ENCODE peak calls at places on chromosomes 7 and 10, in ten cellular contexts. B is CD8-positive, alpha-beta memory T cell; V is right lobe of liver; A is IMR-90; U is colonic mucosa; X is cardiac muscle cell; D is pancreas; S is heart right ventricle; M is SJSA1; K is A673. R is an unnamed sample.

GRCh38 chr7:47915066-47915976 is 32.9 kb downstream of the PKD1L1 start:
- DNase-seq in X (peak; percentile 44), U (no peak), K (no peak), D (no peak), B (no peak), S (no peak), A (no peak), V (no peak), M (peak; percentile 68), R (no peak)

GRCh38 chr7:26440993-26441636 is 149.5 kb downstream of the SNX10 start:
- DNase-seq in S (no peak), B (no peak), V (no peak), K (no peak), D (no peak), U (no peak), A (no peak), M (no peak), X (no peak), R (no peak)

GRCh38 chr10:48594799-48595198 is 10.1 kb downstream of the ARHGAP22 start:
- DNase-seq in V (no peak), S (no peak), A (no peak), K (peak; percentile 42), U (no peak), D (no peak), B (no peak), X (no peak), M (peak; percentile 30), R (no peak)

GRCh38 chr10:5948999-5949759 is 28.2 kb downstream of the IL15RA start:
- DNase-seq in A (peak; percentile 71), B (no peak), K (peak; percentile 75), M (no peak), S (peak; percentile 54), U (peak; percentile 70), V (peak; percentile 74), X (peak; percentile 84), D (peak; percentile 62), R (peak; percentile 12)

GRCh38 chr7:36652431-36652830 is 71.9 kb downstream of the AOAH start:
- DNase-seq in M (no peak), B (no peak), K (no peak), X (no peak), D (no peak), U (no peak), A (peak; percentile 11), V (no peak), S (no peak), R (no peak)

GRCh38 chr10:14782691-14783363 is 8.1 kb upstream of the FAM107B start:
- DNase-seq in X (peak; percentile 47), D (no peak), K (no peak), B (no peak), S (no peak), A (no peak), V (peak; percentile 55), M (peak; percentile 56), U (peak; percentile 29), R (no peak)

GRCh38 chr10:86282664-86283465 is 83.7 kb downstream of the GRID1 start:
- DNase-seq in A (no peak), B (no peak), U (peak; percentile 9), S (no peak), M (peak; percentile 25), D (no peak), X (no peak), V (no peak), K (no peak), R (no peak)

GRCh38 chr7:30472771-30473392 is 5.7 kb downstream of the NOD1 start:
- DNase-seq in D (no peak), A (peak; percentile 70), M (no peak), B (no peak), S (no peak), K (no peak), X (peak; percentile 94), U (no peak), V (no peak), R (no peak)

GRCh38 chr7:139594911-139595476 is 71.5 kb downstream of the CLEC2L start:
- DNase-seq in S (no peak), K (no peak), X (no peak), V (no peak), A (no peak), B (no peak), M (no peak), U (no peak), D (no peak), R (no peak)

GRCh38 chr7:139596626-139597025 is 73.1 kb downstream of the CLEC2L start:
- DNase-seq in B (no peak), M (no peak), D (no peak), X (no peak), U (no peak), V (no peak), K (no peak), A (no peak), S (no peak), R (no peak)

GRCh38 chr7:139597028-139597427 is 73.5 kb downstream of the CLEC2L start:
- DNase-seq in B (no peak), K (no peak), M (no peak), D (no peak), A (no peak), S (no peak), X (no peak), V (no peak), U (no peak), R (no peak)

GRCh38 chr7:139598642-139599041 is 75.2 kb downstream of the CLEC2L start:
- DNase-seq in K (peak; percentile 70), S (no peak), V (no peak), M (no peak), B (no peak), X (peak; percentile 18), D (no peak), A (no peak), U (no peak), R (no peak)

GRCh38 chr7:139595806-139596205 is 72.3 kb downstream of the CLEC2L start:
- DNase-seq in U (no peak), V (no peak), X (no peak), K (no peak), A (no peak), M (no peak), S (no peak), B (no peak), D (no peak), R (no peak)
- H3K36me3 ChIP-seq in U (no peaks in the 10 kb centered on the region), V (peaks cover 15% of the 10 kb centered on the region), X (peaks cover 89% of the 10 kb centered on the region), K (peaks cover 14% of the 10 kb centered on the region), A (peaks cover 76% of the 10 kb centered on the region), M (peaks cover 72% of the 10 kb centered on the region), S (peaks cover 10% of the 10 kb centered on the region), B (peaks cover 52% of the 10 kb centered on the region), D (no peaks in the 10 kb centered on the region), R (peaks cover 91% of the 10 kb centered on the region)

GRCh38 chr10:58647770-58648169 is 135.1 kb downstream of the BICC1 start:
- DNase-seq in X (peak; percentile 61), V (no peak), A (peak; percentile 44), K (no peak), S (no peak), M (no peak), D (no peak), B (no peak), U (no peak), R (no peak)

GRCh38 chr10:58647366-58647765 is 134.7 kb downstream of the BICC1 start:
- DNase-seq in U (no peak), K (no peak), A (no peak), S (no peak), B (no peak), X (no peak), M (no peak), D (no peak), V (no peak), R (no peak)

GRCh38 chr10:58644311-58644710 is 131.6 kb downstream of the BICC1 start:
- DNase-seq in M (no peak), V (no peak), U (no peak), A (no peak), B (no peak), D (no peak), S (no peak), K (no peak), X (no peak), R (no peak)

GRCh38 chr10:58643029-58643428 is 130.4 kb downstream of the BICC1 start:
- DNase-seq in D (no peak), V (no peak), S (no peak), U (no peak), M (no peak), X (no peak), B (no peak), A (no peak), K (no peak), R (no peak)

DNA sequence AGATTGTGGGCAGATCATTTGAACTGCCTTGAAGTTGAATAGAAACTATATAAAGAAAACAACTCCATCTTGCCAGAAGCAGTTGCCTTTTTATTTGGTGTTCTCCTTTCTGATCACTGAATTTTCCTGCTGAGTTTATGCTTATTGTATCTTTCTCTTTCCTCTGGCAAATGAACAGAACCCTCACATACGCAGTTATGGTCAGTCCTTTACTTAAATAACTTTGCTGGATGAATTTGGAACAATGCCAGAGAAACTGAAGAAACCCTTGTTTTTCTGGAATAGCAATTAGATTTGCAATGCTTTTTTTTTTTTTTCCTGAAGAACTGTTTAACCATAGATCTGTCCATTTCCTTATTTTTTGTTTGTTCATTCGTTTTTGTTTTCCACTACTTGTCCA is 133.1 kb downstream of the BICC1 start:
- DNase-seq in X (peak; percentile 66), B (no peak), U (no peak), S (no peak), D (no peak), M (no peak), A (no peak), V (no peak), K (no peak), R (no peak)
- H3K4me1 ChIP-seq in X (no peaks in the 10 kb centered on the region), B (no peaks in the 10 kb centered on the region), U (no peaks in the 10 kb centered on the region), S (peaks cover 44% of the 10 kb centered on the region), D (no peaks in the 10 kb centered on the region), M (peaks cover 53% of the 10 kb centered on the region), A (peaks cover 16% of the 10 kb centered on the region), V (no peaks in the 10 kb centered on the region), K (no peaks in the 10 kb centered on the region), R (no peaks in the 10 kb centered on the region)

GRCh38 chr7:101365956-101366355 is 3.3 kb downstream of the COL26A1 start:
- DNase-seq in V (no peak), B (no peak), S (no peak), K (no peak), A (no peak), M (no peak), D (no peak), U (no peak), X (no peak), R (no peak)

GRCh38 chr7:101363196-101363733 is 590 bp downstream of the COL26A1 start:
- DNase-seq in S (no peak), B (no peak), A (no peak), X (no peak), U (no peak), D (no peak), K (no peak), V (no peak), M (no peak), R (no peak)

GRCh38 chr7:101367676-101368075 is 5.0 kb downstream of the COL26A1 start:
- DNase-seq in S (no peak), A (no peak), K (no peak), B (no peak), U (no peak), M (no peak), X (no peak), V (no peak), D (no peak), R (no peak)

GRCh38 chr7:101362334-101363195 is at the start of gene COL26A1:
- DNase-seq in K (peak; percentile 10), U (no peak), D (peak; percentile 79), V (peak; percentile 66), M (no peak), S (peak; percentile 35), B (peak; percentile 22), X (peak; percentile 29), A (no peak), R (no peak)

DNA sequence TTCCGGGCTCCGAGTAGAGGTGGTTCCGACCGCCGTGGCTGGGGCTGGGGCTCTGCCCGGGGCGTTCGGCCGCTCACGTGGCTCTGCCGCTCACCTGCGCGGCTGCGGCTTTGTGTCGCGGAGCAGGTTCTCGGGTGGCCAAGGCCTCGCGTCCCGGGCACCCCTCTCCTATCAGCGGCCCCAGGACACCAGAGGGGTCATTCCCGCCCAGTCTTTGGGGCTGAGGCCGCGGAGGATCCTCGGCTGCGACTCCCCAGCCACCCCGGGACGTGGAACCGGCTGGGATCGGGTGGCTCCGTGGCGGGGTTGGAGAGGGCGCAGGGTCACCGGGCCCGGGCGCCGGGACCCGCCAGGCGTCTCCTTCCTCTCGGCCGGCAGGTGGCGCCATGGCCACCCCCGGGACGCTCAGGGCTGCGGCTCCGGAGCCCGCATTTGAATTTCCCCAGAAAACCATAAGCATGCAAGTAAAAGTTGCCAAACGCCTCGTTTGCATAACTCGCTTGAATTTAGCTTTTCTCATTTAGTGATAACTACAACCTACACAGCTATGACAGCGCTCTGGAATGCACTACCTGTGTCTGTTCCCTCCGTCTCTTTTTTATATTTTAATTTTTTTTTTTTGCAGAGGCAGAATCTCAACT is 1.2 kb downstream of the COL26A1 start:
- DNase-seq in S (peak; percentile 66), M (no peak), K (peak; percentile 72), A (peak; percentile 40), X (peak; percentile 81), U (peak; percentile 48), D (peak; percentile 92), V (peak; percentile 77), B (peak; percentile 70), R (peak; percentile 78)
- H3K4me3 ChIP-seq in S (peak overlapping the region; percentile 52), M (no peak overlapping the region), K (peak overlapping the region; percentile 61), A (peak overlapping the region; percentile 31), X (peak overlapping the region; percentile 46), U (peak overlapping the region; percentile 30), D (peak overlapping the region; percentile 67), V (peak overlapping the region; percentile 53), B (peak overlapping the region; percentile 45), R (peak overlapping the region; percentile 63)

GRCh38 chr7:134892963-134893362 is 93.3 kb upstream of the AGBL3 start:
- DNase-seq in D (no peak), V (no peak), X (no peak), A (no peak), M (no peak), S (no peak), K (no peak), U (no peak), B (no peak), R (no peak)
- H3K36me3 ChIP-seq in D (no peaks in the 10 kb centered on the region), V (no peaks in the 10 kb centered on the region), X (no peaks in the 10 kb centered on the region), A (peaks cover 28% of the 10 kb centered on the region), M (peaks cover 79% of the 10 kb centered on the region), S (no peaks in the 10 kb centered on the region), K (no peaks in the 10 kb centered on the region), U (no peaks in the 10 kb centered on the region), B (no peaks in the 10 kb centered on the region), R (no peaks in the 10 kb centered on the region)